ENCODE peak calls at places on chromosomes 2 and 18, in five cellular contexts. A is trophoblast cell, P is IMR-90, I is H9, N is H1. J is an unnamed sample.

GRCh38 chr2:241177526-241177925 is 11.0 kb upstream of the ANO7 start:
- DNase-seq in A (no peak), P (no peak), I (no peak), N (no peak), J (no peak)

GRCh38 chr18:34909637-34910364 is 131.4 kb upstream of the MAPRE2 start:
- DNase-seq in A (no peak), P (peak), I (no peak), N (no peak), J (no peak)

GRCh38 chr2:24489942-24490673 is 946 bp upstream of the NCOA1 start:
- DNase-seq in A (peak), P (peak), I (peak), N (peak), J (peak)

GRCh38 chr2:215002500-215002899 is 135.9 kb downstream of the ABCA12 start:
- DNase-seq in A (peak), P (peak), I (no peak), N (no peak), J (peak)

GRCh38 chr2:10446631-10447030 is 1.5 kb downstream of the ODC1 start:
- DNase-seq in A (no peak), P (no peak), I (no peak), N (no peak), J (no peak)

GRCh38 chr18:13273800-13274199 is 55.2 kb downstream of the LDLRAD4 start:
- DNase-seq in A (no peak), P (no peak), I (no peak), N (no peak), J (no peak)

GRCh38 chr2:169136885-169137534 is 67.6 kb downstream of the DHRS9 start:
- DNase-seq in A (peak), P (no peak), I (no peak), N (no peak), J (no peak)

GRCh38 chr18:33469699-33470098 is 29.2 kb upstream of the CCDC178 start:
- DNase-seq in A (no peak), P (no peak), I (no peak), N (no peak), J (no peak)

GRCh38 chr2:28436525-28437051 is 43.9 kb downstream of the FOSL2 start:
- DNase-seq in A (peak), P (no peak), I (no peak), N (no peak), J (no peak)

GRCh38 chr18:26228562-26229260 is 2.5 kb downstream of the TAF4B start:
- DNase-seq in A (peak), P (no peak), I (no peak), N (no peak), J (no peak)

GRCh38 chr18:4672152-4672551 is 217.0 kb upstream of the DLGAP1 start:
- DNase-seq in A (no peak), P (no peak), I (no peak), N (no peak), J (no peak)

GRCh38 chr2:207245526-207245925 is 79.8 kb upstream of the KLF7 start:
- DNase-seq in A (no peak), P (no peak), I (peak), N (no peak), J (no peak)

GRCh38 chr2:40725950-40726349 is 274.1 kb upstream of the SLC8A1 start:
- DNase-seq in A (peak), P (no peak), I (no peak), N (no peak), J (no peak)

GRCh38 chr18:35141567-35142269 is 99.1 kb upstream of the ZNF397 start:
- DNase-seq in A (no peak), P (no peak), I (no peak), N (no peak), J (no peak)

GRCh38 chr18:11324510-11324909 is 175.1 kb upstream of the PIEZO2 start:
- DNase-seq in A (no peak), P (peak), I (no peak), N (no peak), J (no peak)

GRCh38 chr2:105929506-105929905 is 184.8 kb downstream of the NCK2 start:
- DNase-seq in A (no peak), P (no peak), I (no peak), N (no peak), J (no peak)

GRCh38 chr2:25341753-25342371 is at the start of gene DNMT3A:
- DNase-seq in A (peak), P (peak), I (peak), N (no peak), J (no peak)

GRCh38 chr2:98912221-98912851 is 23.7 kb downstream of the CRACDL start:
- DNase-seq in A (no peak), P (peak), I (peak), N (peak), J (no peak)

GRCh38 chr2:71150082-71150816 is 19.8 kb downstream of the MPHOSPH10 start:
- DNase-seq in A (no peak), P (no peak), I (no peak), N (no peak), J (no peak)

GRCh38 chr2:238968616-238969394 is 120.9 kb downstream of the TWIST2 start:
- DNase-seq in A (no peak), P (no peak), I (no peak), N (no peak), J (no peak)
- H2AFZ ChIP-seq in A (no peak), P (no peak), I (no peak), N (no peak), J (no peak)

GRCh38 chr2:37656512-37657423 is 14.7 kb downstream of the CDC42EP3 start:
- DNase-seq in A (peak), P (no peak), I (peak), N (no peak), J (peak)
- H2AK5ac ChIP-seq in A (no peak), P (peak), I (no peak), N (peak), J (peak)

GRCh38 chr2:144431384-144431783 is 88.5 kb downstream of the ZEB2 start:
- DNase-seq in A (no peak), P (no peak), I (no peak), N (no peak), J (no peak)
- H3K9ac ChIP-seq in A (no peak), P (no peak), I (no peak), N (no peak), J (no peak)

DNA sequence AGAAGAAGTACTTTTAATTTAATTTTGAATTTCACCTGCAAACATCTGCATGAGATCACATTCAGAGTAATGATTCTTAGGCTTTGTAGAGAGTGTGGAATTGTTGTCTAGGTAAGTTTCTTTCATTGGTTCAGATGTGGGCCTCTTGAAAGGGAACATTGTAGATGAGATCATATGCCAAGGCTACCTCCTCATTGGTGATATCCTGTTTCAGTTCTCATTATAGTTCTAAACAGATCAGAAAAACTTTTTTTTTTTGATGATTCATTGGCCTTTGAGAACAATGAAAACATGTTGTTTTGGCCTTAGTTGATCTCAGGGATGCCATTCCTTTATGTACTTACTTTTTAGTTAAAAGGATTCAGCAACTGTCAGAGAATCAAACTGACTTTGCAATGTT is 44.5 kb downstream of the EML6 start:
- DNase-seq in A (no peak), P (peak), I (no peak), N (no peak), J (no peak)
- H2AFZ ChIP-seq in A (no peak), P (no peak), I (no peak), N (no peak), J (no peak)

J was measured in neuronal stem cell.